ENCODE peak calls at places on chromosomes 11 and 22, in eight cellular contexts. V, A, E, Z, N, P, I and W are unnamed samples. For H3K4me1, the result is how much of the 10 kb centered on the place peaks cover.

GRCh38 chr22:32327066-32327465 is 30.6 kb upstream of the RFPL3 start:
- DNase-seq in V (no peak), A (no peak), E (no peak), Z (no peak), N (no peak), P (no peak), I (no peak), W (no peak)

GRCh38 chr11:75826463-75827220 is 11.6 kb downstream of the UVRAG start:
- DNase-seq in V (no peak), A (no peak), E (no peak), Z (no peak), N (no peak), P (peak), I (no peak), W (no peak)

GRCh38 chr22:25358421-25359170 is 139.2 kb downstream of the CRYBB2 start:
- DNase-seq in V (no peak), A (no peak), E (no peak), Z (no peak), N (no peak), P (no peak), I (no peak), W (no peak)

GRCh38 chr22:16603448-16603768 is 10.8 kb upstream of the CCT8L2 start:
- DNase-seq in V (no peak), A (no peak), E (no peak), Z (no peak), N (no peak), P (no peak), I (no peak), W (no peak)

GRCh38 chr11:55707029-55707428 is 45.0 kb downstream of the OR4C6 start:
- DNase-seq in V (no peak), A (no peak), E (no peak), Z (no peak), N (peak), P (peak), I (no peak), W (no peak)

GRCh38 chr22:19788661-19789225 is 28.2 kb downstream of the TBX1 start:
- DNase-seq in V (no peak), A (no peak), E (no peak), Z (no peak), N (no peak), P (no peak), I (no peak), W (no peak)

GRCh38 chr22:44783581-44783980 is 31.2 kb downstream of the ARHGAP8 start:
- DNase-seq in V (no peak), A (no peak), E (no peak), Z (no peak), N (no peak), P (no peak), I (no peak), W (no peak)

GRCh38 chr11:89521294-89521693 is 30.1 kb upstream of the NOX4 start:
- DNase-seq in V (no peak), A (no peak), E (no peak), Z (no peak), N (no peak), P (no peak), I (no peak), W (no peak)

GRCh38 chr22:46513908-46514550 is 23.4 kb downstream of the CELSR1 start:
- DNase-seq in V (no peak), A (no peak), E (no peak), Z (no peak), N (no peak), P (no peak), I (no peak), W (peak)

GRCh38 chr11:25197515-25197914 is 700.7 kb downstream of the LUZP2 start:
- DNase-seq in V (no peak), A (no peak), E (no peak), Z (no peak), N (no peak), P (no peak), I (no peak), W (no peak)

GRCh38 chr11:83583953-83584352 is 297.8 kb upstream of the CCDC90B start:
- DNase-seq in V (no peak), A (no peak), E (no peak), Z (no peak), N (no peak), P (peak), I (no peak), W (no peak)

GRCh38 chr11:60018058-60018457 is 1.1 kb downstream of the OOSP4B start:
- DNase-seq in V (no peak), A (no peak), E (no peak), Z (no peak), N (no peak), P (no peak), I (no peak), W (no peak)

GRCh38 chr11:62500066-62501035 is 46.3 kb downstream of the AHNAK start:
- DNase-seq in V (no peak), A (no peak), E (no peak), Z (peak), N (no peak), P (no peak), I (peak), W (no peak)

GRCh38 chr11:85809881-85810280 is 1.1 kb downstream of the SYTL2 start:
- DNase-seq in V (peak), A (no peak), E (peak), Z (peak), N (no peak), P (no peak), I (no peak), W (no peak)

GRCh38 chr11:111911563-111912401 is at the start of gene CRYAB:
- DNase-seq in V (peak), A (peak), E (peak), Z (no peak), N (no peak), P (peak), I (no peak), W (peak)

GRCh38 chr11:46120711-46121327 is 435 bp downstream of the PHF21A start:
- DNase-seq in V (no peak), A (no peak), E (peak), Z (peak), N (no peak), P (peak), I (no peak), W (peak)

GRCh38 chr22:36743591-36744412 is 32.1 kb downstream of the IFT27 start:
- DNase-seq in V (no peak), A (no peak), E (no peak), Z (peak), N (no peak), P (no peak), I (no peak), W (no peak)

GRCh38 chr11:119885067-119885466 is 156.1 kb upstream of the NECTIN1 start:
- DNase-seq in V (no peak), A (no peak), E (no peak), Z (no peak), N (no peak), P (no peak), I (no peak), W (no peak)

GRCh38 chr22:36659762-36660509 is 43.6 kb downstream of the CACNG2 start:
- DNase-seq in V (peak), A (peak), E (peak), Z (no peak), N (peak), P (peak), I (peak), W (peak)

GRCh38 chr11:27383645-27384044 is 20.6 kb upstream of the CCDC34 start:
- DNase-seq in V (no peak), A (no peak), E (no peak), Z (no peak), N (no peak), P (no peak), I (no peak), W (no peak)
- TF ChIP-seq CTCF in V (no peak), A (peak), E (no peak), Z (no peak), N (no peak), P (no peak), I (no peak), W (no peak)

DNA sequence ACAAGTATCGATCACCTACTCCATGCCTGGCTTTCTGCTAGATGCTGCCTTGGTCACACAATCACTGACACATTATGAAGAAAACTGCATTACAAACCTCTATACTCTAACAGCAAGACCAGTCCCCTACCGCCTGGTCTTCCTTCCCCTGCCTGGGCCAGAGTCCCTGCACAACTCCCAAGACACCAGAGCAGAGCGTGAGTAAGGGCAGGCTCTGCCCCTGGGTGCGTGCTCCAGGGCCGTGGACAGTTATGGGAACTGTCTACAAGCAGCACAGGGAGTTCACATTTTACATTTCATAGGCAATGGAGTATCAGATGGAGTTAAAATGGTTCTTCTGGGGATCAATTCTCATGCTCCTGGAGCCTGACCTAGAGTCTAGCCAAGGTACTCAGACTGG is 6.5 kb downstream of the FZD4 start:
- DNase-seq in V (no peak), A (no peak), E (no peak), Z (no peak), N (no peak), P (no peak), I (no peak), W (peak)
- H3K4me1 ChIP-seq in V (under half), A (under half), E (under half), Z (under half), N (under half), P (half or more), I (under half), W (under half)

GRCh38 chr11:64854534-64855502 is 10.4 kb upstream of the CDC42BPG start:
- DNase-seq in V (peak), A (peak), E (peak), Z (peak), N (peak), P (peak), I (peak), W (peak)
- H3K4me3 ChIP-seq in V (no peak), A (no peak), E (no peak), Z (no peak), N (no peak), P (no peak), I (peak), W (peak)

GRCh38 chr11:104113541-104113940 is 50.4 kb downstream of the PDGFD start:
- DNase-seq in V (no peak), A (no peak), E (no peak), Z (no peak), N (no peak), P (no peak), I (no peak), W (no peak)

GRCh38 chr11:104120493-104121200 is 43.3 kb downstream of the PDGFD start:
- DNase-seq in V (no peak), A (no peak), E (no peak), Z (no peak), N (no peak), P (no peak), I (no peak), W (no peak)

GRCh38 chr11:104122008-104122635 is 41.8 kb downstream of the PDGFD start:
- DNase-seq in V (peak), A (no peak), E (no peak), Z (no peak), N (no peak), P (no peak), I (no peak), W (no peak)

GRCh38 chr11:104118105-104118762 is 45.7 kb downstream of the PDGFD start:
- DNase-seq in V (no peak), A (no peak), E (no peak), Z (no peak), N (no peak), P (no peak), I (no peak), W (no peak)
- TF ChIP-seq CTCF in V (no peak), A (no peak), E (no peak), Z (no peak), N (no peak), P (no peak), I (no peak), W (no peak)

DNA sequence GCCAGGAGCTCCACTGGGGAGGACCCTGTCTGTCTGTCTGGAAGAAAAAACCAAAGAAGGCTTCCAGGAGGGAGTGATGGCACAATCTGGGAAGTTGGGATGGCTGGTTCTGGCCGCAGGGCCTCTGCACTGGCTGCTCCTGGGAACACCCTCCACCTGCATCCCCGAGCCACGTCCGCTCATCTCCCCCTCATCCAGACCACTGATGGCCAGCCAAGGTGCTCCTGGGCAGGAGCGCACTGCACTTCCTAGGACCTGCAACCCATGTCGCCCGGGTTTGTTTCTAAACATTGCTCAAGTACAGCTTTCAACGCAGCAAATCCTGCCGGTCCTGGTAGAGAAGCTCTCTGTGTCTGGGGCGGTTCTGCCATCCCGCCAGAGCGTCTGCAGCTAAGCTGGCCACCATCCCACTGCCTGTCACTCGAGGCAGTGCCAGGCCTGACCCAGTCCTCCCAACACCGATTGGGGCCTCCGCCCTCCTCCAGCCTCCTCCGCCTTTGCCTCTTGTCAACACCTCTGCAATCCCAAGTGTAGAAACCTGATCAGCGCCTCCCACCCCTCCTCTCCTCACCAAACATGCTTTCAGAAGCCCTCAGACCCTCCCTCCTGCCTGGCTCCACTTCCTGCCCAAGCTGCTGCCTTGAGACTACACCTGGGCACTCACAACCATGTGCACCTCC is 5.1 kb upstream of the IFITM10 start:
- DNase-seq in V (no peak), A (no peak), E (no peak), Z (no peak), N (no peak), P (no peak), I (no peak), W (peak)
- H3K4me1 ChIP-seq in V (under half), A (under half), E (under half), Z (under half), N (half or more), P (under half), I (under half), W (half or more)

GRCh38 chr11:2550606-2550970 is 105.8 kb downstream of the KCNQ1 start:
- DNase-seq in V (peak), A (no peak), E (no peak), Z (peak), N (no peak), P (no peak), I (no peak), W (no peak)

GRCh38 chr11:2553198-2553597 is 108.4 kb downstream of the KCNQ1 start:
- DNase-seq in V (no peak), A (no peak), E (no peak), Z (no peak), N (no peak), P (no peak), I (no peak), W (no peak)

GRCh38 chr11:2551131-2551530 is 106.3 kb downstream of the KCNQ1 start:
- DNase-seq in V (no peak), A (no peak), E (no peak), Z (peak), N (no peak), P (no peak), I (no peak), W (peak)

GRCh38 chr11:2553886-2554285 is 109.1 kb downstream of the KCNQ1 start:
- DNase-seq in V (no peak), A (no peak), E (no peak), Z (peak), N (no peak), P (no peak), I (no peak), W (no peak)

DNA sequence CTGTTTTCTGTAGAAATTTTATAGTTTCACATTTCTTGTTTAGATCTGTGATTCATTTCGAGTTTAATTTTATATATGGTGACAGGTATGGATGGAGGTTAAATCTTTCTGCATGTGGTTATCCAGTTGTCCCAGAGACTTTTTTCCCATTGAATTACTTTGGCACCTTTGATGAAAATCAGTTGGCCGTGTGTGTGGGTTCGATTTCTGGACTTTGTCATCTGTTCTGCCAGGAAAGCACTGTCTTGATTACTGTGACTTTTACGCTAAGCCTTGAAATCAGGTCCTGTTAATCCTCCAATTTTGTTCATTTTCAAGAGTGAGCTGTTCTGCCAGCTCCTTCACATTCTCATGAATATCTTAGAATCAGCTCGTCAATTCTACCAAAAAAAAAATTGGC is 107.4 kb downstream of the KCNQ1 start:
- DNase-seq in V (no peak), A (no peak), E (no peak), Z (no peak), N (no peak), P (no peak), I (no peak), W (no peak)
- H3K4me3 ChIP-seq in V (no peak), A (no peak), E (no peak), Z (no peak), N (no peak), P (no peak), I (no peak), W (no peak)

DNA sequence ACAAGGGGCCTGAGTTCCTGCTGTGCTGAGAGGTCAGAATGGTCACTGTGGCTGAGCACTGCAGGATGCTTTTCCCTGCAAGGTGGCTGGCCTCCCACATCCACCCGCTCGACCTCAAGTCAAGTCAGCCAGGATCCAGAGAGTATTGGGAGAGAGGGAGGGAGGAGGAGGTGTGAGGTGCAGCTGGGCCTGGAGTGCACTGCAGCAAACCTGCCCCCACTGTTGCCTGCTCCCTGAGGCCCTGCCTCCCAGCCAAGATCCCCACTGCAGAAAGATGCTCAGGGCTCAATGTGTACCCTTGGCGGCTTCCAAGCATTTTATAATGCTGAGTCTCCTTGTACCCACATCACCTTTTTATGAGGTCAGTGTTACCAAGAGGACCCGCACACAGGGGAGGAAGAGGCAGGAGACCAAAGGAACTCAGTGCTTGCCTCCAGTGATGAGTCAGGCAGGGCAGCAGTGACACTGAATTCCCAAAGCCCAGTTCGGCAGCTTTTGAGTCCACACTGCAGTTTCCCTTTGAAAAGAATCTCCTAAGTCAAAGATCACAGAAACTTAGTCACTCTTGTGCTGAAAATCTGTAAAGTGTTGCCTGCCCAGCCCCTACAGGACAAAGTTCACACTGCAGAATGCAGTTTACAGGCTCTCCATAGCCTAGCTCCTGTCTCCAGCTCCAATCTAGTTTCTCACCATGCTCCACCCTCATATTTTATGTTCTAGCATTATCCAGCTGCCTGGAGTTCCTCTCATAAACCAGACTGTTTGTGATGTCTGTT is 3.1 kb downstream of the ENDOD1 start:
- DNase-seq in V (no peak), A (no peak), E (no peak), Z (peak), N (peak), P (peak), I (no peak), W (no peak)
- TF ChIP-seq CTCF in V (no peak), A (peak), E (peak), Z (peak), N (peak), P (peak), I (peak), W (peak)

DNA sequence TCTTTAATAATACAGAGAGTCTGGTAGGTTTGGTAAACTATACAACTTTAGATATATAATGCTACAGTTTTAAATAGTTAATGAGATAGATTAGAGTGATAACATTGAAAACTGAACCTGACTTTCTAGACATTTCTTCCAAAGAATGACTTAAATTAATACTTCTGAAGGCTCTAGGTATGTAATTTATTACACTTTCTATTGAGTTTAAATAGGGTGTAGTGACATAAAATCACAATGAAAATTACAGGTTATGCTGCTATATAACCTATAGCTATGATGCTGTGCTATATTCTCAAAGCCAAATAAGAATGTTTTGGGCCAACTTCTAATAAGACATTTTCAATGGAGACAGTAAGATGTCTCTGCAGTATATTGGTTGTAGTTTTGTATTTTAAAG is 7.7 kb downstream of the HIPK3 start:
- DNase-seq in V (no peak), A (no peak), E (no peak), Z (no peak), N (no peak), P (no peak), I (no peak), W (no peak)
- H3K4me1 ChIP-seq in V (half or more), A (half or more), E (under half), Z (under half), N (half or more), P (under half), I (under half), W (half or more)

GRCh38 chr11:10514210-10514609 is 26.8 kb downstream of the RNF141 start:
- DNase-seq in V (no peak), A (no peak), E (no peak), Z (no peak), N (no peak), P (peak), I (no peak), W (no peak)

GRCh38 chr11:10506013-10506370 is 35.0 kb downstream of the RNF141 start:
- DNase-seq in V (no peak), A (no peak), E (no peak), Z (no peak), N (no peak), P (no peak), I (no peak), W (no peak)

GRCh38 chr11:10514713-10515112 is 26.3 kb downstream of the RNF141 start:
- DNase-seq in V (no peak), A (no peak), E (no peak), Z (no peak), N (no peak), P (peak), I (no peak), W (no peak)

GRCh38 chr11:10515418-10515817 is 25.6 kb downstream of the RNF141 start:
- DNase-seq in V (no peak), A (no peak), E (no peak), Z (no peak), N (no peak), P (no peak), I (no peak), W (no peak)

GRCh38 chr11:10511046-10511711 is 29.8 kb downstream of the RNF141 start:
- DNase-seq in V (no peak), A (no peak), E (no peak), Z (no peak), N (no peak), P (no peak), I (no peak), W (no peak)
- H3K4me3 ChIP-seq in V (no peak), A (no peak), E (no peak), Z (no peak), N (no peak), P (no peak), I (no peak), W (no peak)

DNA sequence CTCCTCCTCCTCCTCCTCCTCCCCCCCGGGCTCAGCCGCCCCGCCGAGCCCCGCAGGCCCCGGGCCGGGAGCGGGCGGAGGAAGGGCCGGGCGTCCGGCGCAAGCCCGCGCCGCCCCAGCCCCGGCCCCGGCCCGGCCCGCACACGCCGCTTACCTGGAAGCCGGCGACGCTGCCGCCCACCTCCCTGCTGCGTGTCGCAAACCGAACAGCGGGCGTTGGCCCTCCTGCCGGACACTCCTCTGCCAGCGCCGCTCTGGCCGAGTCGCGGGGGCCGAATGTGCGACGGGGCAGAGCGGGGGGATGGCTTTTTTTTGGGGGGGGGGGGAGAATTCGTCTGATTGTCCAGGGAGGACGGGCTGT is 1.1 kb downstream of the IGF2 start:
- DNase-seq in V (peak), A (no peak), E (no peak), Z (no peak), N (no peak), P (no peak), I (no peak), W (no peak)
- TF ChIP-seq CTCF in V (no peak), A (no peak), E (no peak), Z (no peak), N (no peak), P (no peak), I (no peak), W (no peak)